ENCODE peak calls at places on chromosomes 4 and X, in nine cellular contexts. H is endodermal cell; V is CD8-positive, alpha-beta memory T cell; W is DMS53; S is GM04504; U is nephron progenitor cell; M is psoas muscle; O is astrocyte; P is NCI-H146. T is an unnamed sample.

GRCh38 chr4:23966720-23967119 is 76.9 kb upstream of the PPARGC1A start:
- DNase-seq in W (peak), M (no peak), O (no peak), S (no peak), V (no peak), H (peak), P (no peak), U (no peak), T (no peak)

GRCh38 chr4:5043579-5043978 is 7.7 kb upstream of the STK32B start:
- DNase-seq in W (no peak), U (no peak), S (no peak), M (no peak), H (peak), O (no peak), V (no peak), P (no peak), T (no peak)

GRCh38 chr4:78757574-78757973 is 18.6 kb upstream of the BMP2K start:
- DNase-seq in M (no peak), S (no peak), W (no peak), H (no peak), V (no peak), U (no peak), O (no peak), P (no peak), T (no peak)

GRCh38 chrX:153724252-153725038 is at the start of the genes ABCD1 and BCAP31:
- DNase-seq in H (peak), W (peak), V (peak), S (peak), M (peak), U (peak), P (peak), O (peak), T (peak)

GRCh38 chrX:14497184-14497666 is 32.1 kb upstream of the GLRA2 start:
- DNase-seq in P (no peak), O (no peak), H (no peak), S (no peak), M (no peak), V (no peak), W (peak), U (no peak), T (peak)

GRCh38 chr4:97153042-97153441 is 990.2 kb downstream of the STPG2 start:
- DNase-seq in M (no peak), O (no peak), S (no peak), V (no peak), U (peak), W (peak), H (no peak), P (no peak), T (peak)

GRCh38 chr4:77493829-77494551 is 111.6 kb upstream of the CXCL13 start:
- DNase-seq in M (no peak), H (no peak), V (no peak), P (no peak), O (no peak), W (no peak), U (no peak), S (no peak), T (no peak)

GRCh38 chr4:138512766-138513165 is 270.6 kb upstream of the SLC7A11 start:
- DNase-seq in M (no peak), W (no peak), U (no peak), O (no peak), H (no peak), V (no peak), P (no peak), S (no peak), T (no peak)

GRCh38 chr4:104966349-104967033 is 180.2 kb upstream of the TET2 start:
- DNase-seq in S (no peak), H (no peak), V (no peak), P (no peak), O (no peak), W (peak), U (no peak), M (no peak), T (no peak)

GRCh38 chr4:141768954-141769353 is 132.6 kb downstream of the IL15 start:
- DNase-seq in V (no peak), P (no peak), U (no peak), M (no peak), S (peak), H (no peak), W (no peak), O (peak), T (peak)

GRCh38 chr4:137543198-137543597 is 10.9 kb upstream of the PCDH18 start:
- DNase-seq in O (no peak), S (no peak), H (peak), W (no peak), P (no peak), V (no peak), U (no peak), M (no peak), T (no peak)

GRCh38 chr4:167890226-167890625 is 202.1 kb upstream of the ANXA10 start:
- DNase-seq in S (no peak), O (no peak), M (no peak), H (no peak), U (no peak), W (no peak), P (no peak), V (no peak), T (no peak)

GRCh38 chr4:3708103-3708510 is 58.1 kb upstream of the ADRA2C start:
- DNase-seq in M (no peak), O (no peak), H (no peak), V (no peak), P (no peak), S (peak), U (peak), W (no peak), T (peak)

GRCh38 chr4:177256950-177257349 is 52.7 kb upstream of the NEIL3 start:
- DNase-seq in S (no peak), O (no peak), H (no peak), V (no peak), P (no peak), W (no peak), U (no peak), M (no peak), T (peak)

GRCh38 chr4:2817701-2818350 is 24.9 kb downstream of the SH3BP2 start:
- DNase-seq in S (no peak), U (peak), H (peak), O (no peak), M (peak), W (peak), V (no peak), P (peak), T (no peak)

GRCh38 chr4:123823244-123823643 is 426.6 kb downstream of the SPRY1 start:
- DNase-seq in H (no peak), O (no peak), P (no peak), S (no peak), U (no peak), W (no peak), M (no peak), V (no peak), T (no peak)

GRCh38 chrX:22699591-22700091 is 300.1 kb upstream of the DDX53 start:
- DNase-seq in H (no peak), O (peak), P (no peak), M (no peak), V (no peak), W (no peak), S (no peak), U (no peak), T (peak)

GRCh38 chr4:76809594-76810305 is 88.2 kb downstream of the SOWAHB start:
- DNase-seq in H (peak), U (no peak), P (no peak), M (no peak), O (peak), V (no peak), S (peak), W (peak), T (no peak)

GRCh38 chr4:32689520-32689919 is 1969.4 kb downstream of the PCDH7 start:
- DNase-seq in M (no peak), P (no peak), V (no peak), U (no peak), W (peak), O (no peak), S (no peak), H (no peak), T (no peak)

GRCh38 chr4:4416981-4417380 is 30.1 kb downstream of the NSG1 start:
- DNase-seq in O (no peak), S (no peak), M (no peak), H (peak), P (no peak), W (no peak), V (no peak), U (no peak), T (no peak)

GRCh38 chr4:77095101-77095826 is 19.5 kb upstream of the CCNI start:
- DNase-seq in V (peak), S (no peak), W (peak), P (peak), U (peak), O (no peak), M (peak), H (peak), T (peak)